ENCODE peak calls at places on chromosomes 5 and 9, in nine cellular contexts. E is PC-9, W is ovary, N is adipocyte, K is Peyer's patch, T is astrocyte of the spinal cord, O is kidney, H is trophoblast cell, F is mesendoderm. V is an unnamed sample.

GRCh38 chr5:116137544-116138378 is 52.9 kb downstream of the COMMD10 start:
- DNase-seq in E (no peak), W (no peak), N (peak), K (no peak), T (peak), O (no peak), H (no peak), F (peak), V (peak)

GRCh38 chr9:25207402-25207801 is 470.8 kb downstream of the TUSC1 start:
- DNase-seq in E (no peak), W (no peak), N (no peak), K (no peak), T (no peak), O (no peak), H (no peak), F (no peak), V (no peak)

GRCh38 chr5:170426149-170426767 is 37.1 kb upstream of the KCNMB1 start:
- DNase-seq in E (no peak), W (no peak), N (no peak), K (no peak), T (no peak), O (no peak), H (no peak), F (no peak), V (no peak)

GRCh38 chr5:125186911-125187375 is 440.5 kb upstream of the ZNF608 start:
- DNase-seq in E (no peak), W (no peak), N (no peak), K (no peak), T (no peak), O (no peak), H (no peak), F (no peak), V (no peak)

GRCh38 chr5:147782053-147783028 is at the start of gene JAKMIP2:
- DNase-seq in E (no peak), W (peak), N (peak), K (peak), T (peak), O (peak), H (no peak), F (peak), V (peak)

GRCh38 chr5:132238169-132238744 is 10.6 kb upstream of the P4HA2 start:
- DNase-seq in E (peak), W (peak), N (peak), K (peak), T (peak), O (no peak), H (peak), F (peak), V (no peak)

GRCh38 chr9:124164800-124165199 is 92.9 kb upstream of the NEK6 start:
- DNase-seq in E (no peak), W (no peak), N (no peak), K (peak), T (no peak), O (no peak), H (no peak), F (no peak), V (no peak)

GRCh38 chr5:110738503-110738811 is 350 bp upstream of the SLC25A46 start:
- DNase-seq in E (no peak), W (no peak), N (no peak), K (no peak), T (no peak), O (no peak), H (no peak), F (no peak), V (no peak)

GRCh38 chr5:179698935-179699639 is at the start of gene CANX:
- DNase-seq in E (no peak), W (no peak), N (peak), K (no peak), T (peak), O (no peak), H (peak), F (no peak), V (no peak)

GRCh38 chr5:36875051-36875788 is 1.3 kb upstream of the NIPBL start:
- DNase-seq in E (peak), W (peak), N (peak), K (peak), T (peak), O (peak), H (peak), F (peak), V (no peak)

GRCh38 chr9:93247099-93247865 is 63.3 kb downstream of the WNK2 start:
- DNase-seq in E (no peak), W (no peak), N (no peak), K (no peak), T (no peak), O (no peak), H (no peak), F (no peak), V (no peak)

GRCh38 chr5:112316006-112316405 is 103.1 kb downstream of the EPB41L4A start:
- DNase-seq in E (peak), W (no peak), N (no peak), K (no peak), T (no peak), O (no peak), H (peak), F (no peak), V (no peak)

GRCh38 chr5:65482280-65482726 is 583 bp upstream of the ADAMTS6 start:
- DNase-seq in E (peak), W (no peak), N (peak), K (no peak), T (peak), O (no peak), H (no peak), F (no peak), V (peak)

GRCh38 chr9:16652511-16653101 is 217.9 kb downstream of the BNC2 start:
- DNase-seq in E (no peak), W (no peak), N (peak), K (no peak), T (no peak), O (no peak), H (no peak), F (peak), V (no peak)

GRCh38 chr5:71757590-71758543 is 38.8 kb downstream of the CARTPT start:
- DNase-seq in E (peak), W (peak), N (peak), K (peak), T (peak), O (peak), H (peak), F (peak), V (peak)

GRCh38 chr5:168104811-168105481 is 186.5 kb upstream of the WWC1 start:
- DNase-seq in E (no peak), W (no peak), N (no peak), K (no peak), T (peak), O (no peak), H (no peak), F (peak), V (no peak)

GRCh38 chr9:28934111-28934510 is 1360.8 kb upstream of the C9orf72 start:
- DNase-seq in E (no peak), W (no peak), N (no peak), K (no peak), T (no peak), O (no peak), H (no peak), F (no peak), V (no peak)

GRCh38 chr5:165321912-165322311 is 1816.5 kb downstream of the MAT2B start:
- DNase-seq in E (no peak), W (no peak), N (peak), K (no peak), T (peak), O (no peak), H (no peak), F (no peak), V (peak)

GRCh38 chr5:1177826-1178528 is 23.4 kb upstream of the SLC6A19 start:
- DNase-seq in E (no peak), W (no peak), N (no peak), K (no peak), T (no peak), O (peak), H (no peak), F (no peak), V (no peak)

GRCh38 chr5:135013947-135014570 is 20.0 kb downstream of the PITX1 start:
- DNase-seq in E (no peak), W (no peak), N (peak), K (peak), T (no peak), O (peak), H (no peak), F (no peak), V (no peak)

GRCh38 chr5:128674837-128675446 is 136.9 kb upstream of the FBN2 start:
- DNase-seq in E (peak), W (no peak), N (peak), K (peak), T (peak), O (no peak), H (peak), F (peak), V (no peak)

GRCh38 chr5:36230151-36230788 is 11.5 kb downstream of the NADK2 start:
- DNase-seq in E (no peak), W (no peak), N (no peak), K (no peak), T (no peak), O (no peak), H (peak), F (no peak), V (no peak)

GRCh38 chr9:122213589-122214413 is 15.0 kb downstream of the LHX6 start:
- DNase-seq in E (peak), W (peak), N (no peak), K (peak), T (no peak), O (peak), H (peak), F (peak), V (no peak)

GRCh38 chr9:77158772-77159513 is 18.4 kb upstream of the VPS13A start:
- DNase-seq in E (no peak), W (no peak), N (peak), K (no peak), T (peak), O (no peak), H (no peak), F (peak), V (peak)

GRCh38 chr5:139394654-139395566 is at the start of gene PROB1:
- DNase-seq in E (no peak), W (no peak), N (no peak), K (no peak), T (no peak), O (peak), H (no peak), F (peak), V (no peak)

GRCh38 chr9:112537561-112537960 is 50.9 kb downstream of the KIAA1958 start:
- DNase-seq in E (no peak), W (no peak), N (no peak), K (no peak), T (no peak), O (no peak), H (no peak), F (no peak), V (no peak)
- H3K4me3 ChIP-seq in E (no peak), W (no peak), N (no peak), K (no peak), T (no peak), O (no peak), H (no peak), F (no peak), V (no peak)

DNA sequence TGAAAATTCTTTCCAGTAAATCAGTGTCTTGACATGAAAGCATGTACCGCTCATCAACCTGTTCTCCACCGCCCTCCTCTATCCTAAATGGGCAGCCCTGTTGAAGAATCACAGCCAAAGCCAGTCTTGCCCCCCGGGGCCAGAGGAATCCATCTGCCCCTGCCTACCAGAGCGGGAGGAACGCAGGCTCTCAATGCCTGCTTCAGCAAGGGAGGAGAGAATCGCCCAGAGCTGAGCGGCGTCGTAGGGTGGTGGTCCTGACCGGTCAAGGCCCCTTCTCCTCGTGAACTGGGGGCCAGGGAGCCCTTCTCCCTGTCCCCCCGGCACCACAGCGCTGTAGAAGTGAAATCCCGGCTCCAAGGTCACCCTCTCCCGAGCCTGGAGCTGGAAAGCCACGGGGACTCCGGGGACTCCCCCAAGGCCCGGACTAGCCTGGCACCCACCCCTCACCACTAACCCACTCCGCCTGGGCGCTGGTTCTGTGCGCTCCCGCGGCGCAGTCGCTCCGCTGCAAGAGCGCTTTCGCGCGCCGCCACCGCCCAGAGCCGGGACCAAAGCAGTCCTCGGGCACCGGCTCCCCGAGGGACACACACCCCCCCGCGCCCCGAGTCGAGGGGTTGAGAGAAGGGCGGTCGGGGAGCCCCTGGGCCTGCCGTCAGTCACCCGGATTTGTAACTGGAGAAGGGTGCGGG is 718 bp upstream of the TMEM215 start:
- DNase-seq in E (no peak), W (no peak), N (no peak), K (no peak), T (no peak), O (peak), H (no peak), F (peak), V (no peak)
- H3K4me3 ChIP-seq in E (no peak), W (no peak), N (no peak), K (no peak), T (no peak), O (no peak), H (peak), F (peak), V (no peak)

GRCh38 chr5:73450672-73451217 is 2.2 kb upstream of the FOXD1 start:
- DNase-seq in E (no peak), W (no peak), N (peak), K (no peak), T (peak), O (no peak), H (no peak), F (peak), V (no peak)
- H3K4me3 ChIP-seq in E (peak), W (no peak), N (no peak), K (no peak), T (peak), O (no peak), H (peak), F (no peak), V (peak)

GRCh38 chr9:130174025-130174424 is 1.8 kb downstream of the NCS1 start:
- DNase-seq in E (no peak), W (no peak), N (no peak), K (no peak), T (no peak), O (no peak), H (no peak), F (no peak), V (no peak)
- H3K4me3 ChIP-seq in E (no peak), W (peak), N (peak), K (no peak), T (peak), O (no peak), H (peak), F (no peak), V (peak)

GRCh38 chr9:127568618-127568970 is 43.5 kb upstream of the STXBP1 start:
- DNase-seq in E (no peak), W (no peak), N (no peak), K (no peak), T (no peak), O (no peak), H (no peak), F (peak), V (no peak)
- H3K4me3 ChIP-seq in E (peak), W (peak), N (peak), K (peak), T (peak), O (peak), H (peak), F (peak), V (peak)

DNA sequence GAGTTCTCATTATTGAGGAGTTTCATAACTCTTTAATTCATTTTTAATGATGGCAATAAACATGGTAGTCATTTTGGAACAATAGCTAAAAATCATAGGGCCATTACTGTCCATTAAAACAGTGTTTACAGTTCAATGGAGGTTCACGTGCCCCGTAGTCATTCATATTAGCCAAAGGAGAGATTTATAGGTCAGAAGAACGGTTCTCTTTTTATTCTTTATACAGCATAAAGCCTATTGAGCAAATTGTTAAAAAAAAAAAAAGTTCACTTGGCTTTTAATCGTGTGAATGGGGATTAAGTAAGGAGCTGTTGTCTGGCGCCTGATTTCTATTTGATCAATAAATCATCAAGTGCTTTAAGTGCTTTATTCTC is 69.1 kb upstream of the TBCA start:
- DNase-seq in E (no peak), W (no peak), N (no peak), K (no peak), T (no peak), O (no peak), H (no peak), F (no peak), V (no peak)
- H3K4me3 ChIP-seq in E (no peak), W (peak), N (peak), K (no peak), T (no peak), O (no peak), H (no peak), F (no peak), V (peak)

GRCh38 chr5:172859966-172860365 is 25.9 kb downstream of the ERGIC1 start:
- DNase-seq in E (no peak), W (no peak), N (no peak), K (no peak), T (no peak), O (no peak), H (no peak), F (no peak), V (no peak)

GRCh38 chr5:172861461-172861860 is 27.4 kb downstream of the ERGIC1 start:
- DNase-seq in E (no peak), W (no peak), N (no peak), K (no peak), T (no peak), O (no peak), H (no peak), F (no peak), V (no peak)

GRCh38 chr5:172862165-172862801 is 28.2 kb downstream of the ERGIC1 start:
- DNase-seq in E (peak), W (no peak), N (no peak), K (no peak), T (no peak), O (no peak), H (no peak), F (no peak), V (no peak)

GRCh38 chr5:172858990-172859811 is 25.1 kb downstream of the ERGIC1 start:
- DNase-seq in E (peak), W (no peak), N (peak), K (peak), T (peak), O (peak), H (peak), F (no peak), V (no peak)

DNA sequence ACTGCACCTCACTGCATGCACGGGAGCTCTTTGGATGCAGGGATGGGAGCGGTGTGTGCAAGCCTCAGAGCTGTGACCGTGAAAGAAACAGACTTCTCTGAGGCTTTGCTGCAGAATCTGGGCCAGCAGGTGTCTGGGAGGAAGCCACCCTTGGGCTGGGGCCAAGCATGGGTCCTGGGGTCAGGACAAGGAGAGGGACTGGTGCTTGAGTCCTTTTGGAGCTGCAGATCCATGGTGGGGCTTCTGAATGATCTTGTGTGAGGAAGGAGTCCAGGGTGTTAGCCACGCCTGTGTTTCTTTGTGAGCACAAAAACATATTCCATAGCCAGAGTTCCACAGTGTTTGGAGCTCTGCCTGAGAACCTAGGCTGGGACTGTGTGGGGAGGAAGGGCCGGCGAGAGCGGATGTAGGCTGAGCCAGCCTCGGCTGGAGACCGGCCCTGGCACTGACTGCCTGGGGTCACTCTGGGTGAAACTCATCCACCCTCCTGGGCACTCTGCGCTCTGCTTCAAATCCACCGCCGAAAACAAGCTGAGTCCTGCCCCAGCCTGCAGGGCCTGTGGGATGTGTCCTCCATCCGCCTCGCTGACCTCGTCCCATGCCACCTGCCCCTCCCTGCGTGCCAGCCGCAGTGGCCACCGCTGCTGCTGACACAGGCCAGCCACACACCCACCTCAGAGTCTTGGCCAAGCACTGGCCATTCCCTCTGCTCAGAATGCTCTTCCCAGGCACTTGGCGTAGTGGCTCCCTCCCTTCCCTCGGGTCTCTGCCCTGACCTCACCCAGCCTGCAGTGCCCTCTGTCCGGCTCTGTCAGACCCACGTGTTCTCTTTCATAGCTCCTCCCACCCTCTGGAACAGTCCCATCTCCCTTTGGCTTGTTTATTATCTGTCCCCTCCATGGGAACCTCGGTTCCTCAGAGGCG is 26.7 kb downstream of the ERGIC1 start:
- DNase-seq in E (peak), W (peak), N (no peak), K (peak), T (peak), O (peak), H (no peak), F (no peak), V (no peak)
- H3K4me3 ChIP-seq in E (no peak), W (no peak), N (peak), K (no peak), T (no peak), O (peak), H (peak), F (no peak), V (no peak)

GRCh38 chr5:133469846-133470245 is 142.5 kb downstream of the FSTL4 start:
- DNase-seq in E (no peak), W (no peak), N (no peak), K (no peak), T (no peak), O (no peak), H (peak), F (no peak), V (no peak)

GRCh38 chr5:133466551-133467324 is 145.6 kb downstream of the FSTL4 start:
- DNase-seq in E (no peak), W (no peak), N (no peak), K (no peak), T (no peak), O (no peak), H (no peak), F (peak), V (no peak)

GRCh38 chr5:133469252-133469651 is 143.1 kb downstream of the FSTL4 start:
- DNase-seq in E (no peak), W (no peak), N (no peak), K (no peak), T (no peak), O (no peak), H (no peak), F (no peak), V (no peak)

GRCh38 chr5:133467712-133468463 is 144.5 kb downstream of the FSTL4 start:
- DNase-seq in E (no peak), W (no peak), N (no peak), K (peak), T (no peak), O (no peak), H (no peak), F (no peak), V (no peak)

GRCh38 chr5:133467325-133467700 is 145.0 kb downstream of the FSTL4 start:
- DNase-seq in E (no peak), W (no peak), N (no peak), K (no peak), T (no peak), O (no peak), H (no peak), F (peak), V (no peak)
- H3K4me3 ChIP-seq in E (no peak), W (no peak), N (no peak), K (no peak), T (no peak), O (no peak), H (no peak), F (no peak), V (no peak)

V was measured in skeletal muscle cell.